ENCODE peak calls at places on chromosomes 5 and 9, in seven cellular contexts. J is mesendoderm, R is IMR-90, Y is mesenchymal stem cell, X is neuronal stem cell, E is H9, O is H1. D is an unnamed sample.

GRCh38 chr5:324736-325612 is 3.5 kb downstream of the AHRR start:
- DNase-seq in J (no peak), R (no peak), Y (no peak), X (no peak), E (no peak), O (peak), D (no peak)

GRCh38 chr5:42569953-42570548 is 146.8 kb downstream of the GHR start:
- DNase-seq in J (no peak), R (no peak), Y (no peak), X (no peak), E (no peak), O (no peak), D (no peak)

GRCh38 chr5:150112211-150113046 is 26.1 kb upstream of the CSF1R start:
- DNase-seq in J (peak), R (peak), Y (peak), X (peak), E (peak), O (peak), D (peak)

GRCh38 chr9:81557957-81558791 is 131.2 kb downstream of the TLE1 start:
- DNase-seq in J (peak), R (peak), Y (peak), X (no peak), E (no peak), O (no peak), D (no peak)

GRCh38 chr9:104725014-104725413 is 22.5 kb upstream of the NIPSNAP3A start:
- DNase-seq in J (no peak), R (no peak), Y (no peak), X (no peak), E (no peak), O (no peak), D (no peak)

GRCh38 chr9:98767196-98767595 is 29.2 kb downstream of the ANKS6 start:
- DNase-seq in J (no peak), R (no peak), Y (no peak), X (no peak), E (no peak), O (no peak), D (no peak)

GRCh38 chr5:138439537-138440225 is 824 bp downstream of the REEP2 start:
- DNase-seq in J (peak), R (peak), Y (peak), X (no peak), E (no peak), O (peak), D (no peak)

GRCh38 chr5:179006564-179006963 is 11.4 kb upstream of the GRM6 start:
- DNase-seq in J (no peak), R (no peak), Y (no peak), X (no peak), E (no peak), O (no peak), D (no peak)

GRCh38 chr9:71353723-71354122 is 232.3 kb upstream of the TRPM3 start:
- DNase-seq in J (no peak), R (peak), Y (no peak), X (no peak), E (no peak), O (no peak), D (no peak)

GRCh38 chr9:3980771-3981170 is 319.1 kb downstream of the GLIS3 start:
- DNase-seq in J (no peak), R (peak), Y (peak), X (peak), E (no peak), O (no peak), D (no peak)

DNA sequence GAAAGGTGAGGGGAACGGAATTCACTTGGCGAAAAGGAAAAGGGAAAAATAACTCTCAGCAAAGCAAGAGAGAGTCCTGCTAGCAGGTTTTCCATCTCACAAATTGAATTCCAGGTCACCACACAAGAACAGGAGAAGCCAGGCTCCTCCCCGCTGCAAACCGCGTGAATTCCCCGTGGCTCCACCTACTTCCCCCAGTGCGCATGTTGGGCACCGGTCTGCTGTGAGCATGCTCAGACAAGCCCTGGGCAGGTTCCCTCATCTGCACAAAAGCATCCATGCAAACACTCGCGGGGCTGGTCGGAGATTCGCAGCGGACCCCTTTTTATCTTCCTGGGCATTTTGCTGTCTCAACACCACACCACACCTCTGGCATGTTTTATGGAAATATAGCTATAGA is 58.5 kb upstream of the S1PR3 start:
- DNase-seq in J (peak), R (no peak), Y (no peak), X (no peak), E (peak), O (peak), D (peak)
- H2AK5ac ChIP-seq in J (no peak), R (no peak), Y (no peak), X (no peak), E (no peak), O (no peak), D (no peak)

DNA sequence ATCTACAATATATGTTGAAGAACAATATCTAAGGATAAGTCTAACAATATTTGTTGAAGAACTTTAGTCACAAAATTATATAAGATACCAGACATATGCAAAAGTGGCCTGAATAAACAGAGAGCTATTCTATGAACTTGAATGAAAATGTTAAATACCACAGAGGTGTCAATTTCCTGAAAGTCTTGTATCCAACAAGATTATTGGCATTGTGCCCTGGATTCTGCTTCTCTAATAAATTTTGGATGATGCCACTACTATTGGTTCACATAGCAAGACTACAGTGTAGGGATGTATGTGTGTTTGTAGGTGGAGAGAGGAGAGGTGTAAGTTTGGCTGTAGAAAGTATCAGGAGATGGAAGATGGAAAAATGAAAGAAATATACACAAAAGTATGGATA is 731.8 kb upstream of the RGMB start:
- DNase-seq in J (no peak), R (no peak), Y (no peak), X (no peak), E (no peak), O (no peak), D (no peak)
- H2AK5ac ChIP-seq in J (no peak), R (no peak), Y (no peak), X (no peak), E (no peak), O (no peak), D (no peak)

GRCh38 chr9:132247942-132248341 is 86.1 kb downstream of the NTNG2 start:
- DNase-seq in J (no peak), R (no peak), Y (no peak), X (no peak), E (no peak), O (no peak), D (no peak)

GRCh38 chr9:132249690-132250089 is 87.8 kb downstream of the NTNG2 start:
- DNase-seq in J (no peak), R (no peak), Y (no peak), X (no peak), E (peak), O (no peak), D (no peak)

GRCh38 chr9:132245465-132245864 is 83.6 kb downstream of the NTNG2 start:
- DNase-seq in J (no peak), R (no peak), Y (no peak), X (no peak), E (peak), O (no peak), D (no peak)

GRCh38 chr9:132249123-132249522 is 87.3 kb downstream of the NTNG2 start:
- DNase-seq in J (no peak), R (no peak), Y (no peak), X (no peak), E (no peak), O (no peak), D (no peak)

DNA sequence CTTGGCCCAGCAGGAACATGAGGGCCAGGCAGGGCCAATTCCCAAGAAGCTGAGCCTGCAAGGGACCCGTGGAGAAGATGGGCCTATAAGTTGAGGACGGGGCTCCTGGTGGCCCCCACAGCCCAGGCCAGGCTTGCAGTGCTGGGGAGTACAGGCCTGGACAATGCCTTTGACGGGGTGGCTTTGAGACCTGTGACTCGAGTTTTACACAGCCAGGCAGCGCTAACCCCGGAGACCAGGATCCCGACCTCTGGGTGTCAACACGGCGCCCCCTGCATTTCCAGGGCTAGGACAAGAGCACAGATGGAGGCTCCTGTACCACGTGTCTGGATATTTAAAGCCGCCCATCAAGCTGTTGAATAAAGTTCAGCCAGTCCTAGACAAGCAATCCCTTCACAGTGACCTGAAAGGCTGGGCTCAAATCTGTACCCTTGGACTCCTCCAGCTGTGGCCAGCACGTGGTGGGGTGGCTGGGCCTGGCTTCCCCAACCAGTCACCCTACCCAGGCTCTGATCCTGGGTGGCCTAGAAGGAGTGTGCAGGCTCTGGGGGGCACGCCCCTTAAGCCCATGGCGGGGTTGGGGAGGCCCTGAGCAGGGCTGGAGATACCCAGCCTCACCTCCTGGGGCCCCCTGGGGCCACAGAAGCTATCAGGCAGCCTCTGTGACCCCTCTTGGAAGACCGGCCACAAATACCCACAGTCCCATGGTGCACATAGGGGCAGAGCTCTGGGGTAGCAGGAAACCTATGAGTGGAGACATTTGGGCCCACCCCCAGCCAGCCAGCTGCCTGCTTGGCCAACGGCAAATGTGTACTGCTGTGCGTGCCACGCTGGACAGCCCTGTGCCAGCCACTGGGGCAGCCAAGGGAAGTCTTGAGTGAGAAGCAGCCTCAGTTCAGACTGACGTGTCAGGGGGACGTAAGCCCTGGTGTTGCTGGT is 88.7 kb downstream of the NTNG2 start:
- DNase-seq in J (no peak), R (no peak), Y (no peak), X (no peak), E (peak), O (no peak), D (no peak)
- H2AK5ac ChIP-seq in J (no peak), R (no peak), Y (no peak), X (peak), E (no peak), O (no peak), D (no peak)

GRCh38 chr5:82287625-82288024 is 9.5 kb upstream of the RPS23 start:
- DNase-seq in J (no peak), R (no peak), Y (no peak), X (no peak), E (no peak), O (no peak), D (no peak)
- H2AK5ac ChIP-seq in J (no peak), R (no peak), Y (no peak), X (no peak), E (no peak), O (no peak), D (no peak)

GRCh38 chr5:8213701-8214240 is 344.8 kb downstream of the MTRR start:
- DNase-seq in J (no peak), R (no peak), Y (no peak), X (no peak), E (no peak), O (no peak), D (no peak)
- H2AK5ac ChIP-seq in J (no peak), R (no peak), Y (no peak), X (no peak), E (no peak), O (no peak), D (no peak)

GRCh38 chr9:73178044-73178443 is 26.4 kb downstream of the ANXA1 start:
- DNase-seq in J (no peak), R (no peak), Y (no peak), X (no peak), E (no peak), O (no peak), D (no peak)

GRCh38 chr9:73179594-73179993 is 27.9 kb downstream of the ANXA1 start:
- DNase-seq in J (no peak), R (peak), Y (no peak), X (no peak), E (no peak), O (no peak), D (no peak)

GRCh38 chr9:73173526-73174411 is 22.1 kb downstream of the ANXA1 start:
- DNase-seq in J (no peak), R (no peak), Y (no peak), X (no peak), E (no peak), O (no peak), D (peak)

GRCh38 chr9:73172811-73173210 is 21.1 kb downstream of the ANXA1 start:
- DNase-seq in J (no peak), R (no peak), Y (no peak), X (no peak), E (no peak), O (no peak), D (peak)

DNA sequence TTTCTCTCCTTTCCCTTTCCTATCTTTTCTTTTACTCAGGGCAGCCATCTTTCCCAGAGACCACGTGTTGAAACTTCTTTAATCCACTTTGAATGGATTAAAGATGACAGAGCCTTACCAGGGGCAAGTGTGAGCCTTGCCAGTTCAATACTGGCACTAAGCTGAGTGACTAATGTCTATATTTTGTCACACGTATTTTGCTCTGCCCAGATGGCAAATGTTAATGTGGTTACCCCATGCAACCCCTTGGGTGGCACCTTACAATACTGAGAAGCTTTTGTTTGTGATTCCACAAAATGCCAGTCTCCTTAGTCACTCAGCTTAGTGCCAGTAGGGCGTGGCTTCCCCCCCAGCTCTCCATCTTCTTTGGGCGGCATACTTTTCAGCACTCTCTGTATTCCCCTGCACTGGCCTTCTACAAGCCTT is 24.8 kb downstream of the ANXA1 start:
- DNase-seq in J (no peak), R (no peak), Y (no peak), X (no peak), E (no peak), O (no peak), D (no peak)
- H2AK5ac ChIP-seq in J (no peak), R (no peak), Y (no peak), X (no peak), E (no peak), O (no peak), D (no peak)

DNA sequence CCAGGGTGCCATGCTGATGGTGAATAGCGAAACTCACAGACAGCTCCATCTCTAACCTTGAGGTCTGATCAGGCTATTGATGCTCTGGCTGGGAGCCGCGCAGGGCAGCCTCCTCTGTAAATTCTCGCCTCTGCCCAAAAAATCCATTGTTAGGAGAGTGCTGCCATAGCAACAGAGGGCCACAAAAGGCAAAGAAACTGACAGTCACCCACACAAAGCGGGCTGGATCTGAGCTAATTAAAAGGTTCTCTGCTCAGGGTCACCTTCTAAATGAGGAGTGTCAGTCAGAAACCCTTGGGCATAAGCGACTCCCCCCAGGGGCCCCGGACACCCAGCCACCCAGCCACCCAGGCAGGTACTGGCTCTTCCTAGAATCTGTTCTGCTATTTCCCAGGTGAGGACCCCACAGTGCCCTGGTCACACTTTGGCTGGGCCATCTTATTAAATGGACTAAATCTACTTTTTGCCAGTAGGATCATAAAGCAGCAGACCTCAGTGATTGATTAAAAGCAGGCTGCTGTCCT is 126.7 kb downstream of the MED10 start:
- DNase-seq in J (peak), R (no peak), Y (no peak), X (peak), E (no peak), O (no peak), D (no peak)
- H2AK5ac ChIP-seq in J (no peak), R (no peak), Y (no peak), X (no peak), E (no peak), O (no peak), D (no peak)

GRCh38 chr5:33712664-33713063 is 179.1 kb downstream of the ADAMTS12 start:
- DNase-seq in J (no peak), R (no peak), Y (no peak), X (no peak), E (no peak), O (no peak), D (no peak)

GRCh38 chr5:33713087-33713486 is 178.7 kb downstream of the ADAMTS12 start:
- DNase-seq in J (no peak), R (no peak), Y (no peak), X (no peak), E (no peak), O (no peak), D (no peak)

GRCh38 chr5:33711094-33711670 is 180.6 kb downstream of the ADAMTS12 start:
- DNase-seq in J (no peak), R (no peak), Y (no peak), X (no peak), E (no peak), O (no peak), D (no peak)

DNA sequence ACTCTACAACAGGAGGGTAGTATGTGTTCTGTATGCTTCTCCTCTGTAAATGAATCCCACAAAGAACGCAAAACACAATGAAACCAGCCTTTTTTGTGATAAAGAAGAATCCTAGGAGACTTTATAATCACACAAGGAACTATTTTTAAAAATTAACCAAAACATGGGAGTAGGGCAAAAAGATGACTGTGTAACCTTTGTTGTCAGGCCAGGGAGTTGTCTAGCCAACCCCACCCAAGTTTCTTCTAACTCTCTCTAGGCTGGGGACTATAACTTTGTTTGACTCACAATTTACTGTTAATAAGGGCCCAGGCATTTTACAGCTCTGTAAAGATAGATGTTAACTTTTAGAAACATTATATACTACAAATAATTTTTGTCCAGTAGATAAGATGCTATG is 176.1 kb downstream of the ADAMTS12 start:
- DNase-seq in J (no peak), R (no peak), Y (no peak), X (no peak), E (no peak), O (no peak), D (no peak)
- H2AK5ac ChIP-seq in J (no peak), R (no peak), Y (no peak), X (no peak), E (no peak), O (no peak), D (no peak)

DNA sequence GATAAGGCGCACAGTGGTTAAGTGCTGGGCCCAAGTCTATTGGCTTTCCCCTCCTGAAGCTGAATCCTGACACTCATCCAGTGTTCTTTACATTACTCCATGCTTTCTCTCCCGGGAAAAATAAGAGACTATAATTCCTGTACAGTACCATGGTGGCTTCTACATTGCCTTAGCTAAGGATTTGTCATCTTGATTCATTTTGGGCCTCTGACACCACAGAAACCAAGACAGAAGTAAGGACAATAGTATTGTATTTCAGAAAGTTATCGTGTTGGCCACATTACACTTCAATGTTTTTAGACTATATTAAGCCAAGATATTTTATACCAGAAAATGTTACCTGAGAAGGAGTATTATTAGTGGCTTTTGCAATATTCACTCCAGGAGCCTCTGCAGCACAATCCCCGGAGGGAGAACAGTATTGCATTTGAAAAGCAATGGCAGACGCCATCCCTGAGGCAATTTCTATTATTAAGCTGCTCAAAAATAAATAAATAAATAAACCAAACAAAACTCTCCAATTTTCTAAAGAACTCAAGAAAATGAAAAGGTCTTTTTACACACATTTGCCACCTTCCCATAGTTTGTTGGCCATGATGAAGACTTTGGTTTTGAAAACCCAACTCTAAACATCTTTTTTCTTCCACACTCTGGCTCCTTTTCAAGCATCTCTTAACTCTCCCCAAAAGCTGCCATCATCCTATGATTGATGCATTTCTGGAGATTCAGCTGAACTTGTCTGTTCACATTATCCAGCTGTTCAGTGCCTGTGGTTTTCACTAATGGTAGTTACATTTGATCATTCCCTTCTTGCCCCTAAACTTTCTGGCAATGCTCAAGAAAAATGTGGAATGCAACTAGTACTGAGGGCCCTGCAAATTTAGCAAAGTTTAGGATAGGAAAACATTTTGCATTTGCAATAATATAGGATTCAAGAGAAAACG is 267.8 kb downstream of the ENC1 start:
- DNase-seq in J (no peak), R (peak), Y (no peak), X (no peak), E (no peak), O (no peak), D (no peak)
- H2AK5ac ChIP-seq in J (no peak), R (no peak), Y (no peak), X (no peak), E (no peak), O (no peak), D (no peak)